ENCODE peak calls at places on chromosomes 7 and 10, in four cellular contexts. One of them, this sample, is unnamed.
A peak's percentile ranks its signal among the peaks of the same experiment; 100 is the strongest.

GRCh38 chr7:158033196-158033595 is 554.4 kb downstream of the PTPRN2 start:
- DNase-seq in spleen: peak; percentile 22
- DNase-seq in NB4: no peak
- DNase-seq in osteocyte: no peak
- DNase-seq in this sample: no peak

GRCh38 chr10:32210306-32211045 is 136.5 kb downstream of the EPC1 start:
- DNase-seq in spleen: no peak
- DNase-seq in NB4: peak; percentile 55
- DNase-seq in osteocyte: peak; percentile 74
- DNase-seq in this sample: peak; percentile 61

GRCh38 chr7:98754041-98754479 is 115.8 kb downstream of the TMEM130 start:
- DNase-seq in spleen: no peak
- DNase-seq in NB4: peak; percentile 35
- DNase-seq in osteocyte: no peak
- DNase-seq in this sample: peak; percentile 19

GRCh38 chr7:102836206-102836938 is 76.4 kb upstream of the LRRC17 start:
- DNase-seq in spleen: no peak
- DNase-seq in NB4: no peak
- DNase-seq in osteocyte: no peak
- DNase-seq in this sample: peak; percentile 84

GRCh38 chr10:5567477-5567876 is 42.7 kb downstream of the CALML3 start:
- DNase-seq in spleen: no peak
- DNase-seq in NB4: no peak
- DNase-seq in osteocyte: no peak
- DNase-seq in this sample: no peak

GRCh38 chr7:128217030-128217805 is 23.9 kb upstream of the LEP start:
- DNase-seq in spleen: peak; percentile 87
- DNase-seq in NB4: peak; percentile 94
- DNase-seq in osteocyte: no peak
- DNase-seq in this sample: peak; percentile 91

GRCh38 chr10:43781480-43782361 is 133.0 kb upstream of the ZNF32 start:
- DNase-seq in spleen: no peak
- DNase-seq in NB4: peak; percentile 87
- DNase-seq in osteocyte: no peak
- DNase-seq in this sample: peak; percentile 3

GRCh38 chr10:125411724-125412123 is 251.4 kb upstream of the CTBP2 start:
- DNase-seq in spleen: no peak
- DNase-seq in NB4: peak; percentile 37
- DNase-seq in osteocyte: no peak
- DNase-seq in this sample: peak; percentile 93

GRCh38 chr7:149610441-149611011 is 112.9 kb upstream of the ZNF746 start:
- DNase-seq in spleen: peak; percentile 3
- DNase-seq in NB4: no peak
- DNase-seq in osteocyte: no peak
- DNase-seq in this sample: no peak

GRCh38 chr10:34223658-34224057 is 591.4 kb downstream of the PARD3 start:
- DNase-seq in spleen: no peak
- DNase-seq in NB4: no peak
- DNase-seq in osteocyte: no peak
- DNase-seq in this sample: no peak

GRCh38 chr7:101728128-101728527 is 89.3 kb upstream of the CUX1 start:
- DNase-seq in spleen: no peak
- DNase-seq in NB4: no peak
- DNase-seq in osteocyte: no peak
- DNase-seq in this sample: no peak

GRCh38 chr10:43197834-43198681 is 59.8 kb downstream of the CSGALNACT2 start:
- DNase-seq in spleen: peak; percentile 76
- DNase-seq in NB4: peak; percentile 65
- DNase-seq in osteocyte: no peak
- DNase-seq in this sample: no peak

GRCh38 chr10:71985542-71986250 is 21.5 kb downstream of the CHST3 start:
- DNase-seq in spleen: no peak
- DNase-seq in NB4: peak; percentile 58
- DNase-seq in osteocyte: no peak
- DNase-seq in this sample: peak; percentile 48

GRCh38 chr7:47089068-47089417 is 492.9 kb downstream of the TNS3 start:
- DNase-seq in spleen: no peak
- DNase-seq in NB4: no peak
- DNase-seq in osteocyte: no peak
- DNase-seq in this sample: no peak

GRCh38 chr7:155357573-155358041 is 59.9 kb downstream of the INSIG1 start:
- DNase-seq in spleen: peak; percentile 79
- DNase-seq in NB4: peak; percentile 98
- DNase-seq in osteocyte: no peak
- DNase-seq in this sample: peak; percentile 72

GRCh38 chr10:43598447-43598846 is 7.8 kb upstream of the ZNF485 start:
- DNase-seq in spleen: no peak
- DNase-seq in NB4: no peak
- DNase-seq in osteocyte: peak; percentile 57
- DNase-seq in this sample: no peak

GRCh38 chr10:103451871-103452713 is at the start of gene CALHM2:
- DNase-seq in spleen: peak; percentile 92
- DNase-seq in NB4: no peak
- DNase-seq in osteocyte: no peak
- DNase-seq in this sample: peak; percentile 45

GRCh38 chr10:84341538-84341856 is 13.1 kb downstream of the CCSER2 start:
- DNase-seq in spleen: no peak
- DNase-seq in NB4: peak; percentile 18
- DNase-seq in osteocyte: no peak
- DNase-seq in this sample: no peak

GRCh38 chr10:37434091-37434490 is 308.7 kb downstream of the ANKRD30A start:
- DNase-seq in spleen: no peak
- DNase-seq in NB4: peak; percentile 55
- DNase-seq in osteocyte: no peak
- DNase-seq in this sample: peak; percentile 2

GRCh38 chr10:10873289-10873688 is 144.4 kb upstream of the CELF2 start:
- DNase-seq in spleen: no peak
- DNase-seq in NB4: no peak
- DNase-seq in osteocyte: no peak
- DNase-seq in this sample: no peak

GRCh38 chr10:66837990-66838389 is 87.8 kb upstream of the LRRTM3 start:
- DNase-seq in spleen: no peak
- DNase-seq in NB4: no peak
- DNase-seq in osteocyte: no peak
- DNase-seq in this sample: peak; percentile 41

GRCh38 chr10:125788156-125789034 is 12.8 kb upstream of the MMP21 start:
- DNase-seq in spleen: no peak
- DNase-seq in NB4: no peak
- DNase-seq in osteocyte: no peak
- DNase-seq in this sample: no peak

GRCh38 chr7:8220376-8221106 is 41.4 kb downstream of the ICA1 start:
- DNase-seq in spleen: no peak
- DNase-seq in NB4: no peak
- DNase-seq in osteocyte: no peak
- DNase-seq in this sample: no peak

GRCh38 chr10:132458595-132459251 is 61.7 kb downstream of the PWWP2B start:
- DNase-seq in spleen: peak; percentile 93
- DNase-seq in NB4: peak; percentile 70
- DNase-seq in osteocyte: no peak
- DNase-seq in this sample: no peak

GRCh38 chr7:81527651-81528050 is 242.2 kb downstream of the HGF start:
- DNase-seq in spleen: no peak
- DNase-seq in NB4: no peak
- DNase-seq in osteocyte: no peak
- DNase-seq in this sample: no peak

GRCh38 chr7:52017802-52018679 is 701.4 kb upstream of the COBL start:
- DNase-seq in spleen: no peak
- DNase-seq in NB4: peak; percentile 62
- DNase-seq in osteocyte: no peak
- DNase-seq in this sample: no peak

GRCh38 chr10:97081621-97082235 is 104.0 kb downstream of the SLIT1 start:
- DNase-seq in spleen: no peak
- DNase-seq in NB4: peak; percentile 74
- DNase-seq in osteocyte: no peak
- DNase-seq in this sample: peak; percentile 28
- TF ChIP-seq CTCF in spleen: peak; percentile 26
- TF ChIP-seq CTCF in NB4: peak; percentile 99
- TF ChIP-seq CTCF in osteocyte: peak; percentile 81
- TF ChIP-seq CTCF in this sample: peak; percentile 82

GRCh38 chr7:100173806-100174495 is 3.2 kb downstream of the GPC2 start:
- DNase-seq in spleen: peak; percentile 68
- DNase-seq in NB4: no peak
- DNase-seq in osteocyte: no peak
- DNase-seq in this sample: no peak
- TF ChIP-seq CTCF in spleen: no peak
- TF ChIP-seq CTCF in NB4: no peak
- TF ChIP-seq CTCF in osteocyte: no peak
- TF ChIP-seq CTCF in this sample: no peak

GRCh38 chr10:17101910-17102266 is 27.7 kb downstream of the CUBN start:
- DNase-seq in spleen: no peak
- DNase-seq in NB4: no peak
- DNase-seq in osteocyte: no peak
- DNase-seq in this sample: no peak
- TF ChIP-seq CTCF in spleen: no peak
- TF ChIP-seq CTCF in NB4: no peak
- TF ChIP-seq CTCF in osteocyte: no peak
- TF ChIP-seq CTCF in this sample: no peak

DNA sequence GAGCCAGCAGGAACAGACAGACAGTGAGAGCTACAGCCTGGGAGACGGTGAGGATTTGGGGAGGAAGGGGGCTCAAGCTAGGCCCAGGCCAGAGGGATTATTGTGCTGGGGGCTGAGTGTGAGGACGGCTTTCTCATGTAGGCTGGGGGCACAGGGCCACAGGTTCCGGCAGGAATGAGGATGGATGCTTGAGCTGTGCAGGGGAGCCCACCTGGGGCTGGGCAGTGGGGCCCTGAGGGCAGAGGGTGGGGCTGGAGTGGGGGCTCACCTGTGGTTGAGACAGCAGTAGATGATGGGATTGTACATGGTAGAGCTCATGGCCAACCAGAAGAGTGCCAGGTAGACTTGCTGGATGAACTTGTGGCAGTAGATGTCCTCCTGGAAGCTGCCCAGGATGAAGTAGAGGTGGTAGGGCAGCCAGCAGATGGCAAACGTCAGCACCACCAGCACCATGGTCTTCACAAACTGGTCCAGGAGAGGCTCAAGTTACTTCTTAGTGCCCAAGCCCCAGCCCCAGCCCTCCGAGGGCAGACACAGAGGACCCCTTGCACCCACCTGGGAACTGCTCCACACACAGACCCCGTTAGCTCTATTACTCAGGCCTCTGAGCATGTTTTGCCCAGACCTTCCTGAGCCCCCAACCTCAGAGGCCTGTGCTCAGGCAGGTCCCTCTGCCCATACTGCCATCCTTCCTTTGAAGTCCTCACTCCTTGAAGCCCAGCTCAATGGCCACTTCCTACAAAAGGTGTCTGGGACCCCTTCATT is 9.7 kb downstream of the TACR2 start:
- DNase-seq in spleen: peak; percentile 78
- DNase-seq in NB4: no peak
- DNase-seq in osteocyte: no peak
- DNase-seq in this sample: no peak
- TF ChIP-seq CTCF in spleen: no peak
- TF ChIP-seq CTCF in NB4: no peak
- TF ChIP-seq CTCF in osteocyte: no peak
- TF ChIP-seq CTCF in this sample: no peak

GRCh38 chr10:6787684-6788083 is 207.6 kb upstream of the PRKCQ start:
- DNase-seq in spleen: no peak
- DNase-seq in NB4: no peak
- DNase-seq in osteocyte: no peak
- DNase-seq in this sample: no peak

GRCh38 chr10:6788191-6788590 is 208.1 kb upstream of the PRKCQ start:
- DNase-seq in spleen: no peak
- DNase-seq in NB4: no peak
- DNase-seq in osteocyte: no peak
- DNase-seq in this sample: no peak

GRCh38 chr10:6781133-6781770 is 201.2 kb upstream of the PRKCQ start:
- DNase-seq in spleen: no peak
- DNase-seq in NB4: no peak
- DNase-seq in osteocyte: no peak
- DNase-seq in this sample: no peak

GRCh38 chr10:6782378-6782777 is 202.3 kb upstream of the PRKCQ start:
- DNase-seq in spleen: no peak
- DNase-seq in NB4: no peak
- DNase-seq in osteocyte: no peak
- DNase-seq in this sample: no peak

DNA sequence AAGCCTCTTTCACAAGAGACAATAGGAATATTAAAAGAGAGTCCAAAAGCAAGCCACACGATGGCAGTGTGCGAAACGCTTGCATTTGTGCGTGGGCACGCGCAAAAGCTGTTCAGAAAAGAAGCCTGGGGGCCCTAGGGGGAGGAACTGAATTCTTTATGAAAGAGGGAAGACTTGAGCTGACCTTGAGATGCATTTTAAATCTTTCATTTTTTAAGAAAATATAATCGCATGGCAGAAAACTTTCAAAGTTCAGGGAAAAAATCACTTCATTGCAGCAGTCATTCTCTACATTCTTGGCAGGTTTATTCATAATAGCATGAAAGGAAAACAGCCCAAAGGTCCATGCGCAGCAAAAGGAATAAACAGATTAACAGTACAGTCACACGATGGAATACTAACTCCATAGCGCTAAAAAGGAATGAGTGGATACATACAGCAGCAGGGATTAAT is 206.5 kb upstream of the PRKCQ start:
- DNase-seq in spleen: no peak
- DNase-seq in NB4: no peak
- DNase-seq in osteocyte: no peak
- DNase-seq in this sample: peak; percentile 62
- TF ChIP-seq CTCF in spleen: no peak
- TF ChIP-seq CTCF in NB4: no peak
- TF ChIP-seq CTCF in osteocyte: peak; percentile 71
- TF ChIP-seq CTCF in this sample: peak; percentile 78

GRCh38 chr7:95190515-95190914 is 133.8 kb downstream of the PON1 start:
- DNase-seq in spleen: no peak
- DNase-seq in NB4: peak; percentile 18
- DNase-seq in osteocyte: no peak
- DNase-seq in this sample: peak; percentile 0
- TF ChIP-seq CTCF in spleen: no peak
- TF ChIP-seq CTCF in NB4: no peak
- TF ChIP-seq CTCF in osteocyte: no peak
- TF ChIP-seq CTCF in this sample: peak; percentile 37

GRCh38 chr7:19442016-19442785 is 266.6 kb downstream of the POLR1F start:
- DNase-seq in spleen: no peak
- DNase-seq in NB4: peak; percentile 54
- DNase-seq in osteocyte: no peak
- DNase-seq in this sample: peak; percentile 59
- TF ChIP-seq CTCF in spleen: no peak
- TF ChIP-seq CTCF in NB4: peak; percentile 59
- TF ChIP-seq CTCF in osteocyte: peak; percentile 67
- TF ChIP-seq CTCF in this sample: peak; percentile 79